ENCODE peak calls at places on chromosomes 12 and 14, in ten cellular contexts. H is stomach; P is GM23248; T is CD8-positive, alpha-beta T cell; J is body of pancreas; A is aorta; S is cardiac muscle cell; B is Peyer's patch; Q is right cardiac atrium; G is heart right ventricle. M is an unnamed sample. For H3K4me1 and H3K27me3, the result is how much of the 10 kb centered on the place peaks cover.

GRCh38 chr12:53200458-53201169 is 6.4 kb downstream of the ITGB7 start:
- DNase-seq in H (no peak), P (no peak), T (no peak), J (no peak), A (peak), S (no peak), B (peak), Q (no peak), G (no peak), M (no peak)

GRCh38 chr12:124715121-124715990 is 147.9 kb upstream of the NCOR2 start:
- DNase-seq in H (peak), P (peak), T (no peak), J (no peak), A (no peak), S (no peak), B (no peak), Q (no peak), G (no peak), M (peak)

GRCh38 chr12:1592444-1593231 is 1.7 kb downstream of the FBXL14 start:
- DNase-seq in H (no peak), P (peak), T (peak), J (no peak), A (peak), S (peak), B (peak), Q (peak), G (peak), M (no peak)

GRCh38 chr12:121796855-121797751 is 3.6 kb upstream of the RHOF start:
- DNase-seq in H (peak), P (peak), T (no peak), J (peak), A (peak), S (peak), B (peak), Q (peak), G (peak), M (peak)

GRCh38 chr14:92524603-92525185 is 11.1 kb downstream of the RIN3 start:
- DNase-seq in H (no peak), P (no peak), T (no peak), J (no peak), A (no peak), S (no peak), B (peak), Q (no peak), G (no peak), M (peak)

GRCh38 chr14:89455412-89455811 is 38.4 kb upstream of the FOXN3 start:
- DNase-seq in H (peak), P (no peak), T (no peak), J (no peak), A (no peak), S (peak), B (peak), Q (peak), G (peak), M (no peak)

GRCh38 chr12:6351622-6352021 is 9.7 kb upstream of the TNFRSF1A start:
- DNase-seq in H (no peak), P (no peak), T (no peak), J (no peak), A (no peak), S (no peak), B (no peak), Q (no peak), G (no peak), M (no peak)

GRCh38 chr12:103560604-103561101 is 26.4 kb upstream of the STAB2 start:
- DNase-seq in H (no peak), P (peak), T (no peak), J (no peak), A (no peak), S (no peak), B (no peak), Q (no peak), G (no peak), M (no peak)

GRCh38 chr14:53470351-53471043 is 317.4 kb upstream of the DDHD1 start:
- DNase-seq in H (no peak), P (peak), T (no peak), J (no peak), A (no peak), S (no peak), B (no peak), Q (no peak), G (peak), M (no peak)

GRCh38 chr14:91573528-91573893 is 63.4 kb upstream of the PPP4R3A start:
- DNase-seq in H (no peak), P (no peak), T (no peak), J (no peak), A (no peak), S (no peak), B (no peak), Q (no peak), G (no peak), M (no peak)

GRCh38 chr12:115411121-115411520 is 727.1 kb upstream of the TBX3 start:
- DNase-seq in H (no peak), P (no peak), T (no peak), J (no peak), A (no peak), S (no peak), B (no peak), Q (no peak), G (no peak), M (no peak)

GRCh38 chr12:48818831-48819590 is 715 bp downstream of the CACNB3 start:
- DNase-seq in H (no peak), P (peak), T (no peak), J (no peak), A (no peak), S (peak), B (peak), Q (no peak), G (no peak), M (peak)

GRCh38 chr14:81565441-81566290 is 32.0 kb upstream of the SEL1L start:
- DNase-seq in H (no peak), P (peak), T (no peak), J (peak), A (no peak), S (peak), B (no peak), Q (no peak), G (peak), M (no peak)

GRCh38 chr14:97275276-97275675 is 478.1 kb downstream of the VRK1 start:
- DNase-seq in H (no peak), P (no peak), T (no peak), J (no peak), A (no peak), S (no peak), B (no peak), Q (no peak), G (no peak), M (no peak)

GRCh38 chr12:115049617-115050016 is 365.6 kb upstream of the TBX3 start:
- DNase-seq in H (no peak), P (peak), T (no peak), J (no peak), A (no peak), S (peak), B (no peak), Q (no peak), G (no peak), M (no peak)

GRCh38 chr14:68424443-68425172 is 368.3 kb downstream of the ZFP36L1 start:
- DNase-seq in H (no peak), P (no peak), T (no peak), J (no peak), A (no peak), S (no peak), B (no peak), Q (no peak), G (no peak), M (no peak)

GRCh38 chr12:5140190-5140589 is 96.5 kb downstream of the KCNA5 start:
- DNase-seq in H (no peak), P (no peak), T (no peak), J (no peak), A (no peak), S (no peak), B (no peak), Q (no peak), G (no peak), M (no peak)

GRCh38 chr14:94314890-94315289 is 8.2 kb downstream of the SERPINA6 start:
- DNase-seq in H (no peak), P (no peak), T (no peak), J (no peak), A (no peak), S (no peak), B (no peak), Q (no peak), G (no peak), M (no peak)

GRCh38 chr14:104724407-104724980 is 465 bp downstream of the ADSS1 start:
- DNase-seq in H (peak), P (peak), T (peak), J (peak), A (peak), S (peak), B (peak), Q (peak), G (peak), M (peak)

GRCh38 chr14:37165794-37166193 is 6.6 kb downstream of the SLC25A21 start:
- DNase-seq in H (no peak), P (no peak), T (no peak), J (no peak), A (no peak), S (no peak), B (no peak), Q (no peak), G (no peak), M (no peak)

GRCh38 chr12:63007726-63008125 is 72.8 kb upstream of the PPM1H start:
- DNase-seq in H (no peak), P (no peak), T (no peak), J (no peak), A (no peak), S (no peak), B (no peak), Q (no peak), G (no peak), M (no peak)

GRCh38 chr14:96267336-96267735 is 11.3 kb downstream of the BDKRB1 start:
- DNase-seq in H (no peak), P (peak), T (no peak), J (peak), A (no peak), S (peak), B (no peak), Q (no peak), G (no peak), M (no peak)

GRCh38 chr14:74673768-74674167 is 39.1 kb downstream of the AREL1 start:
- DNase-seq in H (no peak), P (no peak), T (no peak), J (no peak), A (no peak), S (no peak), B (no peak), Q (no peak), G (no peak), M (no peak)

GRCh38 chr12:20426191-20426590 is 57.9 kb downstream of the PDE3A start:
- DNase-seq in H (no peak), P (peak), T (no peak), J (no peak), A (no peak), S (no peak), B (no peak), Q (peak), G (peak), M (no peak)

GRCh38 chr12:107654866-107655265 is 30.7 kb upstream of the PWP1 start:
- DNase-seq in H (no peak), P (no peak), T (no peak), J (no peak), A (no peak), S (no peak), B (no peak), Q (no peak), G (no peak), M (no peak)

GRCh38 chr12:123655420-123655819 is 15.5 kb upstream of the TCTN2 start:
- DNase-seq in H (no peak), P (no peak), T (no peak), J (no peak), A (no peak), S (no peak), B (peak), Q (peak), G (peak), M (no peak)

GRCh38 chr12:102567031-102567985 is 86.9 kb upstream of the IGF1 start:
- DNase-seq in H (no peak), P (peak), T (no peak), J (no peak), A (no peak), S (no peak), B (no peak), Q (no peak), G (no peak), M (no peak)

GRCh38 chr12:121223283-121223946 is 13.5 kb downstream of the P2RX4 start:
- DNase-seq in H (peak), P (no peak), T (peak), J (peak), A (no peak), S (no peak), B (peak), Q (no peak), G (no peak), M (no peak)

GRCh38 chr12:7346571-7347225 is 42.8 kb downstream of the ACSM4 start:
- DNase-seq in H (no peak), P (peak), T (no peak), J (no peak), A (no peak), S (no peak), B (no peak), Q (no peak), G (no peak), M (no peak)

GRCh38 chr12:79766705-79767464 is 76.1 kb upstream of the PAWR start:
- DNase-seq in H (no peak), P (peak), T (no peak), J (no peak), A (no peak), S (no peak), B (no peak), Q (no peak), G (no peak), M (no peak)

GRCh38 chr14:99391671-99392070 is 89.0 kb downstream of the SETD3 start:
- DNase-seq in H (no peak), P (peak), T (no peak), J (no peak), A (no peak), S (no peak), B (no peak), Q (no peak), G (no peak), M (no peak)

GRCh38 chr14:93944348-93945069 is 17.4 kb downstream of the FAM181A start:
- DNase-seq in H (no peak), P (no peak), T (no peak), J (no peak), A (no peak), S (peak), B (no peak), Q (no peak), G (no peak), M (no peak)

GRCh38 chr12:110245278-110245868 is 35.7 kb upstream of the ATP2A2 start:
- DNase-seq in H (peak), P (peak), T (peak), J (peak), A (no peak), S (no peak), B (peak), Q (peak), G (no peak), M (peak)

GRCh38 chr12:121917950-121918678 is at the start of gene CFAP251:
- DNase-seq in H (peak), P (peak), T (peak), J (peak), A (peak), S (peak), B (peak), Q (peak), G (peak), M (peak)

GRCh38 chr14:95979339-95980042 is 59.7 kb upstream of the C14orf132 start:
- DNase-seq in H (no peak), P (peak), T (no peak), J (no peak), A (no peak), S (peak), B (no peak), Q (no peak), G (no peak), M (no peak)

GRCh38 chr12:26135010-26135420 is 10.2 kb upstream of the BHLHE41 start:
- DNase-seq in H (peak), P (peak), T (no peak), J (peak), A (peak), S (no peak), B (no peak), Q (no peak), G (no peak), M (peak)

GRCh38 chr14:70052990-70053389 is 135.8 kb downstream of the SLC8A3 start:
- DNase-seq in H (no peak), P (peak), T (peak), J (peak), A (no peak), S (peak), B (no peak), Q (no peak), G (no peak), M (no peak)

GRCh38 chr14:29426083-29426482 is 501.6 kb downstream of the PRKD1 start:
- DNase-seq in H (no peak), P (no peak), T (no peak), J (no peak), A (no peak), S (no peak), B (no peak), Q (no peak), G (no peak), M (no peak)
- H3K4me1 ChIP-seq in H (under half), P (under half), T (under half), J (under half), A (under half), S (under half), B (under half), Q (under half), G (under half), M (under half)

GRCh38 chr12:68069276-68069675 is 80.0 kb downstream of the IFNG-AS1 start:
- DNase-seq in H (no peak), P (no peak), T (no peak), J (no peak), A (no peak), S (no peak), B (no peak), Q (no peak), G (no peak), M (no peak)
- H3K27me3 ChIP-seq in H (under half), P (under half), T (under half), J (under half), A (under half), S (under half), B (under half), Q (under half), G (under half), M (under half)

DNA sequence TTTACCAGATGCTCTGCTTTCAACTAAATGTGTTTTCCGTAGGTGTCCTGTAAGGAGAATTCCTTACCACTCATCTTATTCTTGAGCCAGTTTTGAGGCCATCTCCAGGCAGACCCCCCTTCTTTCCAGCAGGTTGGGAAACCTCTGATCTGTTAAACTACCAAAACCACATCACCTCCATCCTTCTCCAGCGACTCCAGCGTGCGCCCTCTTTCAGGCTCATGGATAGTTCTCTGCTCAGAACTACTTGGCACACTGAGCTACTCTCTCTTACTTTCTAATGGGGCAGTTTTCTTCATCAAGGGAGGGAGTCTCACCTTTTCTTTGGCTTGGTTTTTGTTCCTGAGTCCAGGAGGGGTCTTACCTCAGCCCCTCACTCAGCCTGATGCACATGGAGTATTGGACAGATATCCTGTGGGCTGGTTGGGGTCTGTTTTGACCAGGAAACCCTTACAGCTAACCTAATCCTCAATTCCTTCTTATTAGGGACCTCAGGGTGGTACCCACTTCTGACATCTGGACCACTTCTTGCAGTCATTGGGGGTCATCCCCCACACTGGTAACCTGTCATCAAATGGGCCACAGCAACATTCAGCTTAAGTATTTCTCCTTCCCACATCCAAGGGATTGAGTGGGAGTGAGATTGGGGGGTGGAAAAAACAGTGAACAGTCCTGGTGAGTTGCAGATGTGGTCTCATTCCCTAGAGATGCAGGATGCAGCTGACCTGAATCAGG is 5.2 kb downstream of the DHRS2 start:
- DNase-seq in H (no peak), P (no peak), T (no peak), J (no peak), A (no peak), S (no peak), B (no peak), Q (no peak), G (no peak), M (no peak)
- H3K27ac ChIP-seq in H (no peak), P (no peak), T (no peak), J (no peak), A (no peak), S (no peak), B (no peak), Q (peak), G (no peak), M (no peak)

GRCh38 chr12:118140825-118141224 is 4.9 kb downstream of the PEBP1 start:
- DNase-seq in H (no peak), P (no peak), T (no peak), J (no peak), A (no peak), S (no peak), B (no peak), Q (no peak), G (no peak), M (no peak)

GRCh38 chr12:118136559-118137003 is 657 bp downstream of the PEBP1 start:
- DNase-seq in H (peak), P (peak), T (peak), J (peak), A (peak), S (peak), B (peak), Q (peak), G (peak), M (peak)

GRCh38 chr12:118137148-118137678 is 1.3 kb downstream of the PEBP1 start:
- DNase-seq in H (no peak), P (no peak), T (no peak), J (no peak), A (no peak), S (no peak), B (no peak), Q (no peak), G (no peak), M (no peak)

GRCh38 chr12:118135788-118136558 is at the start of gene PEBP1:
- DNase-seq in H (peak), P (peak), T (peak), J (peak), A (peak), S (peak), B (peak), Q (peak), G (peak), M (peak)
- H3K4me1 ChIP-seq in H (under half), P (under half), T (under half), J (half or more), A (under half), S (under half), B (under half), Q (under half), G (under half), M (under half)

GRCh38 chr14:50003213-50004021 is 110.5 kb downstream of the ARF6 start:
- DNase-seq in H (peak), P (peak), T (peak), J (peak), A (peak), S (peak), B (peak), Q (peak), G (peak), M (peak)
- H3K27me3 ChIP-seq in H (under half), P (under half), T (under half), J (under half), A (under half), S (under half), B (under half), Q (under half), G (under half), M (under half)

GRCh38 chr12:132517740-132518100 is 27.8 kb downstream of the FBRSL1 start:
- DNase-seq in H (no peak), P (no peak), T (no peak), J (peak), A (no peak), S (no peak), B (no peak), Q (no peak), G (no peak), M (no peak)
- H3K27ac ChIP-seq in H (no peak), P (no peak), T (no peak), J (peak), A (no peak), S (no peak), B (no peak), Q (no peak), G (no peak), M (no peak)

M was measured in upper lobe of right lung.